ENCODE peak calls at places on chromosomes 7 and 10, in eight cellular contexts. One of them, this sample, is unnamed.

GRCh38 chr10:24723386-24723787 is 300 bp downstream of the ARHGAP21 start:
- DNase-seq in activated effector memory CD4-positive, alpha-beta T cell treated with Interleukin-2 at 50 U/mL for 16 hours: no peak
- DNase-seq in activated naive CD8-positive, alpha-beta T cell treated with anti-CD3 and anti-CD28 coated beads, Interleukin-2, amount 50 U/mL, for 24 hours: peak
- DNase-seq in A549: no peak
- DNase-seq in kidney glomerular epithelial cell: peak
- DNase-seq in stimulated activated CD4-positive, alpha-beta T cell treated with anti-CD3 and anti-CD28 coated beads, Interleukin-4, amount 100 ng/mL, for 4 hours: peak
- DNase-seq in ovary: peak
- DNase-seq in left cardiac atrium: peak
- DNase-seq in this sample: peak

GRCh38 chr7:75762350-75762917 is 9.6 kb downstream of the CCL26 start:
- DNase-seq in activated naive CD8-positive, alpha-beta T cell treated with anti-CD3 and anti-CD28 coated beads, Interleukin-2, amount 50 U/mL, for 24 hours: no peak
- DNase-seq in activated effector memory CD4-positive, alpha-beta T cell treated with Interleukin-2 at 50 U/mL for 16 hours: no peak
- DNase-seq in ovary: no peak
- DNase-seq in kidney glomerular epithelial cell: peak
- DNase-seq in left cardiac atrium: no peak
- DNase-seq in stimulated activated CD4-positive, alpha-beta T cell treated with anti-CD3 and anti-CD28 coated beads, Interleukin-4, amount 100 ng/mL, for 4 hours: no peak
- DNase-seq in A549: peak
- DNase-seq in this sample: peak

GRCh38 chr7:75830978-75831377 is 17.4 kb upstream of the CCL24 start:
- DNase-seq in ovary: no peak
- DNase-seq in A549: no peak
- DNase-seq in activated effector memory CD4-positive, alpha-beta T cell treated with Interleukin-2 at 50 U/mL for 16 hours: no peak
- DNase-seq in activated naive CD8-positive, alpha-beta T cell treated with anti-CD3 and anti-CD28 coated beads, Interleukin-2, amount 50 U/mL, for 24 hours: no peak
- DNase-seq in kidney glomerular epithelial cell: no peak
- DNase-seq in stimulated activated CD4-positive, alpha-beta T cell treated with anti-CD3 and anti-CD28 coated beads, Interleukin-4, amount 100 ng/mL, for 4 hours: no peak
- DNase-seq in left cardiac atrium: no peak
- DNase-seq in this sample: no peak

GRCh38 chr10:132546567-132547420 is 9.2 kb downstream of the INPP5A start:
- DNase-seq in ovary: no peak
- DNase-seq in activated effector memory CD4-positive, alpha-beta T cell treated with Interleukin-2 at 50 U/mL for 16 hours: no peak
- DNase-seq in stimulated activated CD4-positive, alpha-beta T cell treated with anti-CD3 and anti-CD28 coated beads, Interleukin-4, amount 100 ng/mL, for 4 hours: no peak
- DNase-seq in activated naive CD8-positive, alpha-beta T cell treated with anti-CD3 and anti-CD28 coated beads, Interleukin-2, amount 50 U/mL, for 24 hours: peak
- DNase-seq in A549: no peak
- DNase-seq in kidney glomerular epithelial cell: peak
- DNase-seq in left cardiac atrium: no peak
- DNase-seq in this sample: peak

GRCh38 chr7:152762056-152762455 is 2.5 kb downstream of the ACTR3B start:
- DNase-seq in kidney glomerular epithelial cell: no peak
- DNase-seq in stimulated activated CD4-positive, alpha-beta T cell treated with anti-CD3 and anti-CD28 coated beads, Interleukin-4, amount 100 ng/mL, for 4 hours: no peak
- DNase-seq in ovary: no peak
- DNase-seq in activated effector memory CD4-positive, alpha-beta T cell treated with Interleukin-2 at 50 U/mL for 16 hours: no peak
- DNase-seq in left cardiac atrium: no peak
- DNase-seq in A549: no peak
- DNase-seq in activated naive CD8-positive, alpha-beta T cell treated with anti-CD3 and anti-CD28 coated beads, Interleukin-2, amount 50 U/mL, for 24 hours: no peak
- DNase-seq in this sample: no peak

GRCh38 chr7:25893436-25893835 is 258.6 kb upstream of the NFE2L3 start:
- DNase-seq in left cardiac atrium: no peak
- DNase-seq in A549: no peak
- DNase-seq in ovary: no peak
- DNase-seq in activated effector memory CD4-positive, alpha-beta T cell treated with Interleukin-2 at 50 U/mL for 16 hours: no peak
- DNase-seq in activated naive CD8-positive, alpha-beta T cell treated with anti-CD3 and anti-CD28 coated beads, Interleukin-2, amount 50 U/mL, for 24 hours: no peak
- DNase-seq in kidney glomerular epithelial cell: no peak
- DNase-seq in stimulated activated CD4-positive, alpha-beta T cell treated with anti-CD3 and anti-CD28 coated beads, Interleukin-4, amount 100 ng/mL, for 4 hours: no peak
- DNase-seq in this sample: peak

GRCh38 chr10:5814110-5815107 is 1.2 kb upstream of the GDI2 start:
- DNase-seq in activated effector memory CD4-positive, alpha-beta T cell treated with Interleukin-2 at 50 U/mL for 16 hours: no peak
- DNase-seq in activated naive CD8-positive, alpha-beta T cell treated with anti-CD3 and anti-CD28 coated beads, Interleukin-2, amount 50 U/mL, for 24 hours: no peak
- DNase-seq in left cardiac atrium: no peak
- DNase-seq in A549: peak
- DNase-seq in kidney glomerular epithelial cell: no peak
- DNase-seq in stimulated activated CD4-positive, alpha-beta T cell treated with anti-CD3 and anti-CD28 coated beads, Interleukin-4, amount 100 ng/mL, for 4 hours: peak
- DNase-seq in ovary: no peak
- DNase-seq in this sample: peak

GRCh38 chr10:116073025-116073424 is 200.0 kb downstream of the GFRA1 start:
- DNase-seq in kidney glomerular epithelial cell: no peak
- DNase-seq in left cardiac atrium: no peak
- DNase-seq in activated naive CD8-positive, alpha-beta T cell treated with anti-CD3 and anti-CD28 coated beads, Interleukin-2, amount 50 U/mL, for 24 hours: no peak
- DNase-seq in activated effector memory CD4-positive, alpha-beta T cell treated with Interleukin-2 at 50 U/mL for 16 hours: no peak
- DNase-seq in ovary: no peak
- DNase-seq in A549: no peak
- DNase-seq in stimulated activated CD4-positive, alpha-beta T cell treated with anti-CD3 and anti-CD28 coated beads, Interleukin-4, amount 100 ng/mL, for 4 hours: no peak
- DNase-seq in this sample: no peak

GRCh38 chr10:125106586-125106985 is 53.8 kb downstream of the CTBP2 start:
- DNase-seq in stimulated activated CD4-positive, alpha-beta T cell treated with anti-CD3 and anti-CD28 coated beads, Interleukin-4, amount 100 ng/mL, for 4 hours: no peak
- DNase-seq in kidney glomerular epithelial cell: no peak
- DNase-seq in ovary: peak
- DNase-seq in left cardiac atrium: no peak
- DNase-seq in activated effector memory CD4-positive, alpha-beta T cell treated with Interleukin-2 at 50 U/mL for 16 hours: no peak
- DNase-seq in activated naive CD8-positive, alpha-beta T cell treated with anti-CD3 and anti-CD28 coated beads, Interleukin-2, amount 50 U/mL, for 24 hours: no peak
- DNase-seq in A549: no peak
- DNase-seq in this sample: no peak

GRCh38 chr10:132938472-132939329 is 3.7 kb downstream of the CFAP46 start:
- DNase-seq in kidney glomerular epithelial cell: no peak
- DNase-seq in ovary: no peak
- DNase-seq in activated naive CD8-positive, alpha-beta T cell treated with anti-CD3 and anti-CD28 coated beads, Interleukin-2, amount 50 U/mL, for 24 hours: peak
- DNase-seq in activated effector memory CD4-positive, alpha-beta T cell treated with Interleukin-2 at 50 U/mL for 16 hours: no peak
- DNase-seq in A549: peak
- DNase-seq in stimulated activated CD4-positive, alpha-beta T cell treated with anti-CD3 and anti-CD28 coated beads, Interleukin-4, amount 100 ng/mL, for 4 hours: no peak
- DNase-seq in left cardiac atrium: no peak
- DNase-seq in this sample: peak

GRCh38 chr10:131977323-131978096 is 4.2 kb downstream of the BNIP3 start:
- DNase-seq in A549: no peak
- DNase-seq in left cardiac atrium: no peak
- DNase-seq in activated naive CD8-positive, alpha-beta T cell treated with anti-CD3 and anti-CD28 coated beads, Interleukin-2, amount 50 U/mL, for 24 hours: no peak
- DNase-seq in activated effector memory CD4-positive, alpha-beta T cell treated with Interleukin-2 at 50 U/mL for 16 hours: no peak
- DNase-seq in ovary: no peak
- DNase-seq in kidney glomerular epithelial cell: peak
- DNase-seq in stimulated activated CD4-positive, alpha-beta T cell treated with anti-CD3 and anti-CD28 coated beads, Interleukin-4, amount 100 ng/mL, for 4 hours: no peak
- DNase-seq in this sample: peak

GRCh38 chr7:90551036-90551435 is 45.1 kb upstream of the CDK14 start:
- DNase-seq in activated effector memory CD4-positive, alpha-beta T cell treated with Interleukin-2 at 50 U/mL for 16 hours: no peak
- DNase-seq in activated naive CD8-positive, alpha-beta T cell treated with anti-CD3 and anti-CD28 coated beads, Interleukin-2, amount 50 U/mL, for 24 hours: no peak
- DNase-seq in kidney glomerular epithelial cell: no peak
- DNase-seq in ovary: no peak
- DNase-seq in left cardiac atrium: no peak
- DNase-seq in stimulated activated CD4-positive, alpha-beta T cell treated with anti-CD3 and anti-CD28 coated beads, Interleukin-4, amount 100 ng/mL, for 4 hours: no peak
- DNase-seq in A549: no peak
- DNase-seq in this sample: no peak

GRCh38 chr10:132492323-132493035 is 45.1 kb upstream of the INPP5A start:
- DNase-seq in stimulated activated CD4-positive, alpha-beta T cell treated with anti-CD3 and anti-CD28 coated beads, Interleukin-4, amount 100 ng/mL, for 4 hours: no peak
- DNase-seq in activated effector memory CD4-positive, alpha-beta T cell treated with Interleukin-2 at 50 U/mL for 16 hours: no peak
- DNase-seq in kidney glomerular epithelial cell: no peak
- DNase-seq in A549: no peak
- DNase-seq in left cardiac atrium: no peak
- DNase-seq in ovary: peak
- DNase-seq in activated naive CD8-positive, alpha-beta T cell treated with anti-CD3 and anti-CD28 coated beads, Interleukin-2, amount 50 U/mL, for 24 hours: no peak
- DNase-seq in this sample: no peak

GRCh38 chr10:22655312-22655973 is 58.9 kb downstream of the PIP4K2A start:
- DNase-seq in stimulated activated CD4-positive, alpha-beta T cell treated with anti-CD3 and anti-CD28 coated beads, Interleukin-4, amount 100 ng/mL, for 4 hours: no peak
- DNase-seq in activated effector memory CD4-positive, alpha-beta T cell treated with Interleukin-2 at 50 U/mL for 16 hours: no peak
- DNase-seq in kidney glomerular epithelial cell: peak
- DNase-seq in left cardiac atrium: no peak
- DNase-seq in activated naive CD8-positive, alpha-beta T cell treated with anti-CD3 and anti-CD28 coated beads, Interleukin-2, amount 50 U/mL, for 24 hours: no peak
- DNase-seq in A549: peak
- DNase-seq in ovary: no peak
- DNase-seq in this sample: no peak

GRCh38 chr10:130436633-130437032 is 300.4 kb downstream of the GLRX3 start:
- DNase-seq in left cardiac atrium: no peak
- DNase-seq in kidney glomerular epithelial cell: no peak
- DNase-seq in activated effector memory CD4-positive, alpha-beta T cell treated with Interleukin-2 at 50 U/mL for 16 hours: no peak
- DNase-seq in stimulated activated CD4-positive, alpha-beta T cell treated with anti-CD3 and anti-CD28 coated beads, Interleukin-4, amount 100 ng/mL, for 4 hours: no peak
- DNase-seq in activated naive CD8-positive, alpha-beta T cell treated with anti-CD3 and anti-CD28 coated beads, Interleukin-2, amount 50 U/mL, for 24 hours: no peak
- DNase-seq in ovary: no peak
- DNase-seq in A549: no peak
- DNase-seq in this sample: no peak

GRCh38 chr7:38950309-38950708 is 27.4 kb upstream of the POU6F2 start:
- DNase-seq in activated naive CD8-positive, alpha-beta T cell treated with anti-CD3 and anti-CD28 coated beads, Interleukin-2, amount 50 U/mL, for 24 hours: no peak
- DNase-seq in left cardiac atrium: no peak
- DNase-seq in stimulated activated CD4-positive, alpha-beta T cell treated with anti-CD3 and anti-CD28 coated beads, Interleukin-4, amount 100 ng/mL, for 4 hours: no peak
- DNase-seq in A549: peak
- DNase-seq in activated effector memory CD4-positive, alpha-beta T cell treated with Interleukin-2 at 50 U/mL for 16 hours: no peak
- DNase-seq in ovary: no peak
- DNase-seq in kidney glomerular epithelial cell: no peak
- DNase-seq in this sample: no peak

GRCh38 chr7:7761340-7761973 is 43.0 kb upstream of the RPA3 start:
- DNase-seq in kidney glomerular epithelial cell: peak
- DNase-seq in activated naive CD8-positive, alpha-beta T cell treated with anti-CD3 and anti-CD28 coated beads, Interleukin-2, amount 50 U/mL, for 24 hours: no peak
- DNase-seq in ovary: no peak
- DNase-seq in stimulated activated CD4-positive, alpha-beta T cell treated with anti-CD3 and anti-CD28 coated beads, Interleukin-4, amount 100 ng/mL, for 4 hours: no peak
- DNase-seq in A549: peak
- DNase-seq in left cardiac atrium: no peak
- DNase-seq in activated effector memory CD4-positive, alpha-beta T cell treated with Interleukin-2 at 50 U/mL for 16 hours: no peak
- DNase-seq in this sample: peak

GRCh38 chr7:104267701-104268368 is 60.0 kb upstream of the ORC5 start:
- DNase-seq in A549: peak
- DNase-seq in stimulated activated CD4-positive, alpha-beta T cell treated with anti-CD3 and anti-CD28 coated beads, Interleukin-4, amount 100 ng/mL, for 4 hours: no peak
- DNase-seq in activated effector memory CD4-positive, alpha-beta T cell treated with Interleukin-2 at 50 U/mL for 16 hours: no peak
- DNase-seq in ovary: no peak
- DNase-seq in activated naive CD8-positive, alpha-beta T cell treated with anti-CD3 and anti-CD28 coated beads, Interleukin-2, amount 50 U/mL, for 24 hours: no peak
- DNase-seq in kidney glomerular epithelial cell: no peak
- DNase-seq in left cardiac atrium: no peak
- DNase-seq in this sample: peak

GRCh38 chr7:141072548-141073172 is 1.2 kb upstream of the TMEM178B start:
- DNase-seq in stimulated activated CD4-positive, alpha-beta T cell treated with anti-CD3 and anti-CD28 coated beads, Interleukin-4, amount 100 ng/mL, for 4 hours: no peak
- DNase-seq in A549: peak
- DNase-seq in left cardiac atrium: peak
- DNase-seq in activated effector memory CD4-positive, alpha-beta T cell treated with Interleukin-2 at 50 U/mL for 16 hours: peak
- DNase-seq in kidney glomerular epithelial cell: peak
- DNase-seq in activated naive CD8-positive, alpha-beta T cell treated with anti-CD3 and anti-CD28 coated beads, Interleukin-2, amount 50 U/mL, for 24 hours: peak
- DNase-seq in ovary: no peak
- DNase-seq in this sample: peak

GRCh38 chr7:142614116-142614515 is 135.2 kb upstream of the PRSS1 start:
- DNase-seq in ovary: no peak
- DNase-seq in activated naive CD8-positive, alpha-beta T cell treated with anti-CD3 and anti-CD28 coated beads, Interleukin-2, amount 50 U/mL, for 24 hours: no peak
- DNase-seq in A549: no peak
- DNase-seq in left cardiac atrium: no peak
- DNase-seq in stimulated activated CD4-positive, alpha-beta T cell treated with anti-CD3 and anti-CD28 coated beads, Interleukin-4, amount 100 ng/mL, for 4 hours: no peak
- DNase-seq in activated effector memory CD4-positive, alpha-beta T cell treated with Interleukin-2 at 50 U/mL for 16 hours: no peak
- DNase-seq in kidney glomerular epithelial cell: no peak
- DNase-seq in this sample: no peak

GRCh38 chr7:539731-540411 is 20.2 kb upstream of the PDGFA start:
- DNase-seq in stimulated activated CD4-positive, alpha-beta T cell treated with anti-CD3 and anti-CD28 coated beads, Interleukin-4, amount 100 ng/mL, for 4 hours: no peak
- DNase-seq in kidney glomerular epithelial cell: peak
- DNase-seq in ovary: no peak
- DNase-seq in A549: peak
- DNase-seq in activated naive CD8-positive, alpha-beta T cell treated with anti-CD3 and anti-CD28 coated beads, Interleukin-2, amount 50 U/mL, for 24 hours: no peak
- DNase-seq in activated effector memory CD4-positive, alpha-beta T cell treated with Interleukin-2 at 50 U/mL for 16 hours: no peak
- DNase-seq in left cardiac atrium: no peak
- DNase-seq in this sample: peak

GRCh38 chr7:155808551-155809331 is 3.5 kb downstream of the SHH start:
- DNase-seq in kidney glomerular epithelial cell: peak
- DNase-seq in activated naive CD8-positive, alpha-beta T cell treated with anti-CD3 and anti-CD28 coated beads, Interleukin-2, amount 50 U/mL, for 24 hours: no peak
- DNase-seq in activated effector memory CD4-positive, alpha-beta T cell treated with Interleukin-2 at 50 U/mL for 16 hours: no peak
- DNase-seq in left cardiac atrium: no peak
- DNase-seq in ovary: no peak
- DNase-seq in A549: peak
- DNase-seq in stimulated activated CD4-positive, alpha-beta T cell treated with anti-CD3 and anti-CD28 coated beads, Interleukin-4, amount 100 ng/mL, for 4 hours: no peak
- DNase-seq in this sample: peak

GRCh38 chr7:70289067-70289466 is 690.8 kb downstream of the AUTS2 start:
- DNase-seq in kidney glomerular epithelial cell: no peak
- DNase-seq in activated naive CD8-positive, alpha-beta T cell treated with anti-CD3 and anti-CD28 coated beads, Interleukin-2, amount 50 U/mL, for 24 hours: no peak
- DNase-seq in left cardiac atrium: no peak
- DNase-seq in activated effector memory CD4-positive, alpha-beta T cell treated with Interleukin-2 at 50 U/mL for 16 hours: no peak
- DNase-seq in stimulated activated CD4-positive, alpha-beta T cell treated with anti-CD3 and anti-CD28 coated beads, Interleukin-4, amount 100 ng/mL, for 4 hours: no peak
- DNase-seq in A549: no peak
- DNase-seq in ovary: no peak
- DNase-seq in this sample: no peak

GRCh38 chr10:62613429-62613828 is 191.1 kb upstream of the ADO start:
- DNase-seq in ovary: no peak
- DNase-seq in activated effector memory CD4-positive, alpha-beta T cell treated with Interleukin-2 at 50 U/mL for 16 hours: no peak
- DNase-seq in activated naive CD8-positive, alpha-beta T cell treated with anti-CD3 and anti-CD28 coated beads, Interleukin-2, amount 50 U/mL, for 24 hours: no peak
- DNase-seq in kidney glomerular epithelial cell: peak
- DNase-seq in A549: peak
- DNase-seq in stimulated activated CD4-positive, alpha-beta T cell treated with anti-CD3 and anti-CD28 coated beads, Interleukin-4, amount 100 ng/mL, for 4 hours: no peak
- DNase-seq in left cardiac atrium: no peak
- DNase-seq in this sample: no peak

GRCh38 chr10:1114355-1115261 is 58.4 kb downstream of the WDR37 start:
- DNase-seq in stimulated activated CD4-positive, alpha-beta T cell treated with anti-CD3 and anti-CD28 coated beads, Interleukin-4, amount 100 ng/mL, for 4 hours: no peak
- DNase-seq in activated effector memory CD4-positive, alpha-beta T cell treated with Interleukin-2 at 50 U/mL for 16 hours: no peak
- DNase-seq in activated naive CD8-positive, alpha-beta T cell treated with anti-CD3 and anti-CD28 coated beads, Interleukin-2, amount 50 U/mL, for 24 hours: no peak
- DNase-seq in ovary: no peak
- DNase-seq in left cardiac atrium: no peak
- DNase-seq in kidney glomerular epithelial cell: no peak
- DNase-seq in A549: no peak
- DNase-seq in this sample: no peak

GRCh38 chr10:73873163-73873842 is 1.1 kb downstream of the CAMK2G start:
- DNase-seq in ovary: no peak
- DNase-seq in A549: no peak
- DNase-seq in kidney glomerular epithelial cell: no peak
- DNase-seq in stimulated activated CD4-positive, alpha-beta T cell treated with anti-CD3 and anti-CD28 coated beads, Interleukin-4, amount 100 ng/mL, for 4 hours: no peak
- DNase-seq in left cardiac atrium: no peak
- DNase-seq in activated naive CD8-positive, alpha-beta T cell treated with anti-CD3 and anti-CD28 coated beads, Interleukin-2, amount 50 U/mL, for 24 hours: no peak
- DNase-seq in activated effector memory CD4-positive, alpha-beta T cell treated with Interleukin-2 at 50 U/mL for 16 hours: no peak
- DNase-seq in this sample: no peak

GRCh38 chr10:94496010-94496409 is 49.6 kb upstream of the HELLS start:
- DNase-seq in A549: no peak
- DNase-seq in activated naive CD8-positive, alpha-beta T cell treated with anti-CD3 and anti-CD28 coated beads, Interleukin-2, amount 50 U/mL, for 24 hours: no peak
- DNase-seq in stimulated activated CD4-positive, alpha-beta T cell treated with anti-CD3 and anti-CD28 coated beads, Interleukin-4, amount 100 ng/mL, for 4 hours: no peak
- DNase-seq in left cardiac atrium: no peak
- DNase-seq in activated effector memory CD4-positive, alpha-beta T cell treated with Interleukin-2 at 50 U/mL for 16 hours: no peak
- DNase-seq in ovary: no peak
- DNase-seq in kidney glomerular epithelial cell: peak
- DNase-seq in this sample: no peak

GRCh38 chr10:114367676-114368391 is 36.5 kb downstream of the AFAP1L2 start:
- DNase-seq in stimulated activated CD4-positive, alpha-beta T cell treated with anti-CD3 and anti-CD28 coated beads, Interleukin-4, amount 100 ng/mL, for 4 hours: no peak
- DNase-seq in activated naive CD8-positive, alpha-beta T cell treated with anti-CD3 and anti-CD28 coated beads, Interleukin-2, amount 50 U/mL, for 24 hours: no peak
- DNase-seq in kidney glomerular epithelial cell: peak
- DNase-seq in activated effector memory CD4-positive, alpha-beta T cell treated with Interleukin-2 at 50 U/mL for 16 hours: no peak
- DNase-seq in left cardiac atrium: no peak
- DNase-seq in A549: peak
- DNase-seq in ovary: peak
- DNase-seq in this sample: peak

GRCh38 chr7:66211429-66211828 is 6.3 kb downstream of the TPST1 start:
- DNase-seq in activated effector memory CD4-positive, alpha-beta T cell treated with Interleukin-2 at 50 U/mL for 16 hours: no peak
- DNase-seq in A549: no peak
- DNase-seq in kidney glomerular epithelial cell: no peak
- DNase-seq in left cardiac atrium: no peak
- DNase-seq in activated naive CD8-positive, alpha-beta T cell treated with anti-CD3 and anti-CD28 coated beads, Interleukin-2, amount 50 U/mL, for 24 hours: no peak
- DNase-seq in stimulated activated CD4-positive, alpha-beta T cell treated with anti-CD3 and anti-CD28 coated beads, Interleukin-4, amount 100 ng/mL, for 4 hours: no peak
- DNase-seq in ovary: no peak
- DNase-seq in this sample: no peak

GRCh38 chr10:43308986-43309385 is 42.1 kb upstream of the RASGEF1A start:
- DNase-seq in activated effector memory CD4-positive, alpha-beta T cell treated with Interleukin-2 at 50 U/mL for 16 hours: no peak
- DNase-seq in kidney glomerular epithelial cell: no peak
- DNase-seq in left cardiac atrium: peak
- DNase-seq in A549: no peak
- DNase-seq in stimulated activated CD4-positive, alpha-beta T cell treated with anti-CD3 and anti-CD28 coated beads, Interleukin-4, amount 100 ng/mL, for 4 hours: no peak
- DNase-seq in activated naive CD8-positive, alpha-beta T cell treated with anti-CD3 and anti-CD28 coated beads, Interleukin-2, amount 50 U/mL, for 24 hours: no peak
- DNase-seq in ovary: peak
- DNase-seq in this sample: no peak

GRCh38 chr10:99124376-99124775 is 111.3 kb downstream of the HPSE2 start:
- DNase-seq in stimulated activated CD4-positive, alpha-beta T cell treated with anti-CD3 and anti-CD28 coated beads, Interleukin-4, amount 100 ng/mL, for 4 hours: no peak
- DNase-seq in kidney glomerular epithelial cell: no peak
- DNase-seq in A549: no peak
- DNase-seq in left cardiac atrium: no peak
- DNase-seq in activated effector memory CD4-positive, alpha-beta T cell treated with Interleukin-2 at 50 U/mL for 16 hours: no peak
- DNase-seq in activated naive CD8-positive, alpha-beta T cell treated with anti-CD3 and anti-CD28 coated beads, Interleukin-2, amount 50 U/mL, for 24 hours: no peak
- DNase-seq in ovary: no peak
- DNase-seq in this sample: no peak

GRCh38 chr10:21962362-21962761 is 41.2 kb downstream of the DNAJC1 start:
- DNase-seq in activated effector memory CD4-positive, alpha-beta T cell treated with Interleukin-2 at 50 U/mL for 16 hours: no peak
- DNase-seq in ovary: no peak
- DNase-seq in stimulated activated CD4-positive, alpha-beta T cell treated with anti-CD3 and anti-CD28 coated beads, Interleukin-4, amount 100 ng/mL, for 4 hours: no peak
- DNase-seq in activated naive CD8-positive, alpha-beta T cell treated with anti-CD3 and anti-CD28 coated beads, Interleukin-2, amount 50 U/mL, for 24 hours: no peak
- DNase-seq in left cardiac atrium: no peak
- DNase-seq in A549: no peak
- DNase-seq in kidney glomerular epithelial cell: no peak
- DNase-seq in this sample: no peak

GRCh38 chr10:56318816-56319215 is 42.2 kb downstream of the ZWINT start:
- DNase-seq in kidney glomerular epithelial cell: no peak
- DNase-seq in stimulated activated CD4-positive, alpha-beta T cell treated with anti-CD3 and anti-CD28 coated beads, Interleukin-4, amount 100 ng/mL, for 4 hours: no peak
- DNase-seq in activated naive CD8-positive, alpha-beta T cell treated with anti-CD3 and anti-CD28 coated beads, Interleukin-2, amount 50 U/mL, for 24 hours: no peak
- DNase-seq in left cardiac atrium: no peak
- DNase-seq in ovary: no peak
- DNase-seq in activated effector memory CD4-positive, alpha-beta T cell treated with Interleukin-2 at 50 U/mL for 16 hours: no peak
- DNase-seq in A549: no peak
- DNase-seq in this sample: no peak

GRCh38 chr10:48474764-48475365 is 130.0 kb downstream of the ARHGAP22 start:
- DNase-seq in activated naive CD8-positive, alpha-beta T cell treated with anti-CD3 and anti-CD28 coated beads, Interleukin-2, amount 50 U/mL, for 24 hours: no peak
- DNase-seq in stimulated activated CD4-positive, alpha-beta T cell treated with anti-CD3 and anti-CD28 coated beads, Interleukin-4, amount 100 ng/mL, for 4 hours: no peak
- DNase-seq in ovary: no peak
- DNase-seq in activated effector memory CD4-positive, alpha-beta T cell treated with Interleukin-2 at 50 U/mL for 16 hours: no peak
- DNase-seq in A549: no peak
- DNase-seq in left cardiac atrium: no peak
- DNase-seq in kidney glomerular epithelial cell: no peak
- DNase-seq in this sample: no peak

This sample was measured in ACHN.